ENCODE peak calls at places on chromosomes 5 and 9, in eight cellular contexts. One of them, this sample, is unnamed.

GRCh38 chr5:127416896-127417295 is 100.5 kb upstream of the PRRC1 start:
- DNase-seq in dorsolateral prefrontal cortex: no peak
- DNase-seq in CD8-positive, alpha-beta T cell: no peak
- DNase-seq in GM23338: no peak
- DNase-seq in stomach: no peak
- DNase-seq in sigmoid colon: no peak
- DNase-seq in left ventricle myocardium inferior: no peak
- DNase-seq in coronary artery: no peak
- DNase-seq in this sample: no peak

GRCh38 chr9:108443278-108443633 is 412.5 kb downstream of the ACTL7B start:
- DNase-seq in dorsolateral prefrontal cortex: no peak
- DNase-seq in CD8-positive, alpha-beta T cell: no peak
- DNase-seq in GM23338: no peak
- DNase-seq in stomach: no peak
- DNase-seq in sigmoid colon: no peak
- DNase-seq in left ventricle myocardium inferior: no peak
- DNase-seq in coronary artery: no peak
- DNase-seq in this sample: no peak

GRCh38 chr9:115444941-115445340 is 327.0 kb upstream of the TNC start:
- DNase-seq in dorsolateral prefrontal cortex: no peak
- DNase-seq in CD8-positive, alpha-beta T cell: no peak
- DNase-seq in GM23338: no peak
- DNase-seq in stomach: no peak
- DNase-seq in sigmoid colon: no peak
- DNase-seq in left ventricle myocardium inferior: no peak
- DNase-seq in coronary artery: no peak
- DNase-seq in this sample: no peak

GRCh38 chr9:16864741-16865434 is 5.6 kb downstream of the BNC2 start:
- DNase-seq in dorsolateral prefrontal cortex: no peak
- DNase-seq in CD8-positive, alpha-beta T cell: no peak
- DNase-seq in GM23338: no peak
- DNase-seq in stomach: no peak
- DNase-seq in sigmoid colon: no peak
- DNase-seq in left ventricle myocardium inferior: no peak
- DNase-seq in coronary artery: no peak
- DNase-seq in this sample: no peak

GRCh38 chr5:172163346-172163745 is 24.7 kb downstream of the STK10 start:
- DNase-seq in dorsolateral prefrontal cortex: no peak
- DNase-seq in CD8-positive, alpha-beta T cell: no peak
- DNase-seq in GM23338: no peak
- DNase-seq in stomach: no peak
- DNase-seq in sigmoid colon: no peak
- DNase-seq in left ventricle myocardium inferior: peak
- DNase-seq in coronary artery: no peak
- DNase-seq in this sample: no peak

GRCh38 chr9:113943112-113944009 is 67.3 kb downstream of the ZNF618 start:
- DNase-seq in dorsolateral prefrontal cortex: no peak
- DNase-seq in CD8-positive, alpha-beta T cell: no peak
- DNase-seq in GM23338: no peak
- DNase-seq in stomach: no peak
- DNase-seq in sigmoid colon: no peak
- DNase-seq in left ventricle myocardium inferior: no peak
- DNase-seq in coronary artery: peak
- DNase-seq in this sample: no peak

GRCh38 chr9:37281541-37281940 is 141.0 kb upstream of the GRHPR start:
- DNase-seq in dorsolateral prefrontal cortex: no peak
- DNase-seq in CD8-positive, alpha-beta T cell: no peak
- DNase-seq in GM23338: no peak
- DNase-seq in stomach: no peak
- DNase-seq in sigmoid colon: no peak
- DNase-seq in left ventricle myocardium inferior: no peak
- DNase-seq in coronary artery: no peak
- DNase-seq in this sample: no peak

GRCh38 chr5:146466521-146467349 is 19.6 kb downstream of the TCERG1 start:
- DNase-seq in dorsolateral prefrontal cortex: no peak
- DNase-seq in CD8-positive, alpha-beta T cell: no peak
- DNase-seq in GM23338: peak
- DNase-seq in stomach: no peak
- DNase-seq in sigmoid colon: no peak
- DNase-seq in left ventricle myocardium inferior: no peak
- DNase-seq in coronary artery: no peak
- DNase-seq in this sample: no peak

GRCh38 chr9:100379862-100380261 is 27.1 kb upstream of the TEX10 start:
- DNase-seq in dorsolateral prefrontal cortex: no peak
- DNase-seq in CD8-positive, alpha-beta T cell: no peak
- DNase-seq in GM23338: no peak
- DNase-seq in stomach: no peak
- DNase-seq in sigmoid colon: no peak
- DNase-seq in left ventricle myocardium inferior: no peak
- DNase-seq in coronary artery: no peak
- DNase-seq in this sample: no peak

GRCh38 chr9:133658442-133659431 is 22.6 kb downstream of the DBH start:
- DNase-seq in dorsolateral prefrontal cortex: peak
- DNase-seq in CD8-positive, alpha-beta T cell: no peak
- DNase-seq in GM23338: no peak
- DNase-seq in stomach: peak
- DNase-seq in sigmoid colon: no peak
- DNase-seq in left ventricle myocardium inferior: peak
- DNase-seq in coronary artery: no peak
- DNase-seq in this sample: no peak

GRCh38 chr5:144304683-144305082 is 134.0 kb downstream of the KCTD16 start:
- DNase-seq in dorsolateral prefrontal cortex: no peak
- DNase-seq in CD8-positive, alpha-beta T cell: no peak
- DNase-seq in GM23338: no peak
- DNase-seq in stomach: no peak
- DNase-seq in sigmoid colon: no peak
- DNase-seq in left ventricle myocardium inferior: no peak
- DNase-seq in coronary artery: no peak
- DNase-seq in this sample: no peak
- H3K27ac ChIP-seq in dorsolateral prefrontal cortex: no peak
- H3K27ac ChIP-seq in CD8-positive, alpha-beta T cell: no peak
- H3K27ac ChIP-seq in GM23338: no peak
- H3K27ac ChIP-seq in stomach: no peak
- H3K27ac ChIP-seq in sigmoid colon: no peak
- H3K27ac ChIP-seq in left ventricle myocardium inferior: no peak
- H3K27ac ChIP-seq in coronary artery: no peak
- H3K27ac ChIP-seq in this sample: no peak

GRCh38 chr9:86585422-86586143 is 231.4 kb upstream of the TUT7 start:
- DNase-seq in dorsolateral prefrontal cortex: no peak
- DNase-seq in CD8-positive, alpha-beta T cell: no peak
- DNase-seq in GM23338: no peak
- DNase-seq in stomach: no peak
- DNase-seq in sigmoid colon: no peak
- DNase-seq in left ventricle myocardium inferior: no peak
- DNase-seq in coronary artery: no peak
- DNase-seq in this sample: no peak
- H3K4me3 ChIP-seq in dorsolateral prefrontal cortex: no peak
- H3K4me3 ChIP-seq in CD8-positive, alpha-beta T cell: no peak
- H3K4me3 ChIP-seq in GM23338: no peak
- H3K4me3 ChIP-seq in stomach: peak
- H3K4me3 ChIP-seq in sigmoid colon: peak
- H3K4me3 ChIP-seq in left ventricle myocardium inferior: peak
- H3K4me3 ChIP-seq in coronary artery: peak
- H3K4me3 ChIP-seq in this sample: no peak

DNA sequence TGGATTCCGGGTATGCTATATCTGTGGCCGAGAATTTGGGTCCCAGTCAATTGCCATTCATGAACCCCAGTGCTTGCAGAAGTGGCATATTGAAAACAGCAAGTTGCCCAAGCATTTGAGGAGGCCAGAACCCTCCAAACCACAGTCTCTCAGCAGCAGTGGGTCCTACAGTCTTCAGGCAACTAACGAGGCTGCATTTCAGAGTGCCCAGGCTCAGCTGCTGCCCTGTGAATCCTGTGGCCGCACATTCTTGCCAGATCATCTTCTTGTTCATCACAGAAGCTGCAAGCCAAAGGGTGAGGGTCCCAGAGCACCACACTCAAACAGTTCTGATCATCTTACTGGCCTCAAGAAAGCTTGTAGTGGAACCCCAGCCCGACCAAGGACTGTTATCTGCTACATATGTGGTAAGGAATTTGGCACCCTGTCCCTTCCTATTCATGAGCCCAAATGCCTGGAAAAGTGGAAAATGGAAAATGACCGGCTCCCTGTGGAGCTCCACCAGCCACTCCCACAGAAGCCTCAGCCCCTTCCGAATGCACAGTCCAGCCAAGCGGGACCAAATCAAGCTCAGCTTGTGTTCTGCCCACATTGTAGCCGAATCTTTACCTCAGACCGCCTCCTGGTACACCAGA is 23.0 kb downstream of the ZNF474 start:
- DNase-seq in dorsolateral prefrontal cortex: no peak
- DNase-seq in CD8-positive, alpha-beta T cell: no peak
- DNase-seq in GM23338: no peak
- DNase-seq in stomach: no peak
- DNase-seq in sigmoid colon: no peak
- DNase-seq in left ventricle myocardium inferior: no peak
- DNase-seq in coronary artery: no peak
- DNase-seq in this sample: no peak
- H3K27ac ChIP-seq in dorsolateral prefrontal cortex: no peak
- H3K27ac ChIP-seq in CD8-positive, alpha-beta T cell: no peak
- H3K27ac ChIP-seq in GM23338: no peak
- H3K27ac ChIP-seq in stomach: no peak
- H3K27ac ChIP-seq in sigmoid colon: peak
- H3K27ac ChIP-seq in left ventricle myocardium inferior: no peak
- H3K27ac ChIP-seq in coronary artery: no peak
- H3K27ac ChIP-seq in this sample: no peak

DNA sequence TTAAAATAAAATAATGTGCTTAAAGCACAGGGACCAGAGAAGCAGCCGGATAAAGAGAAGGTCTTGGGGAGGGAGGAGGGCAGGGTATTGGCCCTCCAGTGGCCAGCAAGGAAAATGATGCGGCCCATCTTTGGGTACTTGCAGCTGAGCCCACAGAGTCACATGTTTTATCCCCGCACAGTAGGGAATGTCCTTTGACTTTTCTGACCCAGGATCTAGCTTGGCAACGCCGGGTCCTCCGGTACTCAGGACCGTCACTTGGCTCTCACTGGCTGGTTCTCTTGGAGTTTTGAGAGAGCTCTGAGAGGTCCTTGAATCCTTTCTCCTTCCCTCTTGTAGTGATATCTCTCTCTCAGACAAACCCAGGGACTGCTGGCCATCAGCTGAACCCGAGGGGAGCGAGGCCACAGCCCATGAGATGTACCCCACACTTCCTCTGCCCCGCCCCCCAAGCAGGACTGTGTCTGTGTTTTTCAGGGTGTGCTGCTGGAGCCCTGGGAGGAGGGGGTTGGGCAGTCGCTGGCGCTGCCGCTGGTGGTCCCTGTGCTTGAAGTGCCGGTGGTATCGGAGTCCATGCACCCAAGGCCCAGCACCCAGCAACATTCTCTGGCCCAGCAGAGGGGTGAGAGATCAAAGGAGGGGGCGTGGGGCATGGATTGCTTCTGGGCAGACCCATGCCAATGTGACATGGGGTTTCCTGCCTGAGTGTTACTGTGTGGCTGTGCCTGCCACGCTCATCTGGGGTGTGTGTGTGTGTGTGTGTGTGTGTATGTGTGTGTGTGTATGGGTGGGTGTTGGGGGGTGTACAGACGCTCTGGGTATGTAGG is 35.5 kb upstream of the HSPA9 start:
- DNase-seq in dorsolateral prefrontal cortex: peak
- DNase-seq in CD8-positive, alpha-beta T cell: no peak
- DNase-seq in GM23338: peak
- DNase-seq in stomach: no peak
- DNase-seq in sigmoid colon: peak
- DNase-seq in left ventricle myocardium inferior: peak
- DNase-seq in coronary artery: no peak
- DNase-seq in this sample: no peak
- H3K4me3 ChIP-seq in dorsolateral prefrontal cortex: peak
- H3K4me3 ChIP-seq in CD8-positive, alpha-beta T cell: no peak
- H3K4me3 ChIP-seq in GM23338: peak
- H3K4me3 ChIP-seq in stomach: peak
- H3K4me3 ChIP-seq in sigmoid colon: peak
- H3K4me3 ChIP-seq in left ventricle myocardium inferior: peak
- H3K4me3 ChIP-seq in coronary artery: peak
- H3K4me3 ChIP-seq in this sample: no peak

DNA sequence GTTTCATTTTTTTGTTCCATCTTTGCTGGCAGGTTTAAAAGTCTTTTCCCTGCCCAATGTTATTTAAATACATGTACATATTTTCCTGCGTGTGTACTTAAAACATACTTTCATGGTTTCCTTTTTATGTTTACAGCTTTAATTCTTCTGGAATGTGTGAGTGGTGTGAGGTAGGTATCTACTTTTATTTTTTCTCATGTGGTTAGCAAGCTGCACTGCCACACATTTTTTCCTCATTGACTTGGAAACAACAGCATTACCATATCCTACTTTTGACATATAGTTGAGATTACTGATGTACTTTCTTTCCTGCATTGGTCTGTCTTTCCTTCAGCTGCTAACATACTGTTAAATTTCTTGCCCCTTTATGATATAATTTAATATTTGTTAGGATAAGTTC is 51.4 kb upstream of the COL15A1 start:
- DNase-seq in dorsolateral prefrontal cortex: no peak
- DNase-seq in CD8-positive, alpha-beta T cell: no peak
- DNase-seq in GM23338: no peak
- DNase-seq in stomach: no peak
- DNase-seq in sigmoid colon: no peak
- DNase-seq in left ventricle myocardium inferior: no peak
- DNase-seq in coronary artery: no peak
- DNase-seq in this sample: no peak
- H3K27ac ChIP-seq in dorsolateral prefrontal cortex: no peak
- H3K27ac ChIP-seq in CD8-positive, alpha-beta T cell: no peak
- H3K27ac ChIP-seq in GM23338: no peak
- H3K27ac ChIP-seq in stomach: no peak
- H3K27ac ChIP-seq in sigmoid colon: no peak
- H3K27ac ChIP-seq in left ventricle myocardium inferior: no peak
- H3K27ac ChIP-seq in coronary artery: no peak
- H3K27ac ChIP-seq in this sample: no peak

GRCh38 chr9:2299843-2300205 is 284.7 kb downstream of the SMARCA2 start:
- DNase-seq in dorsolateral prefrontal cortex: no peak
- DNase-seq in CD8-positive, alpha-beta T cell: no peak
- DNase-seq in GM23338: no peak
- DNase-seq in stomach: no peak
- DNase-seq in sigmoid colon: no peak
- DNase-seq in left ventricle myocardium inferior: no peak
- DNase-seq in coronary artery: no peak
- DNase-seq in this sample: no peak
- H3K4me3 ChIP-seq in dorsolateral prefrontal cortex: no peak
- H3K4me3 ChIP-seq in CD8-positive, alpha-beta T cell: no peak
- H3K4me3 ChIP-seq in GM23338: no peak
- H3K4me3 ChIP-seq in stomach: no peak
- H3K4me3 ChIP-seq in sigmoid colon: no peak
- H3K4me3 ChIP-seq in left ventricle myocardium inferior: no peak
- H3K4me3 ChIP-seq in coronary artery: no peak
- H3K4me3 ChIP-seq in this sample: no peak

This sample was measured in CD8-positive, alpha-beta memory T cell.